ENCODE peak calls at places on chromosomes 5 and 9, in five cellular contexts. K is neuronal stem cell, L is H9, V is H1, G is trophoblast cell. P is an unnamed sample.

GRCh38 chr5:141403387-141403786 is 809 bp downstream of the PCDHGA9 start:
- DNase-seq in K (no peak), L (no peak), V (no peak), G (no peak), P (no peak)

GRCh38 chr5:141883184-141883947 is 5.2 kb upstream of the PCDH1 start:
- DNase-seq in K (peak), L (peak), V (no peak), G (no peak), P (peak)

GRCh38 chr5:20497356-20497755 is 509.4 kb upstream of the CDH18 start:
- DNase-seq in K (no peak), L (no peak), V (no peak), G (no peak), P (no peak)

GRCh38 chr5:17990168-17990567 is 355.9 kb downstream of the TAF11L14 start:
- DNase-seq in K (no peak), L (no peak), V (no peak), G (no peak), P (no peak)

GRCh38 chr5:173954671-173955605 is 34.0 kb upstream of the C5orf47 start:
- DNase-seq in K (no peak), L (no peak), V (no peak), G (peak), P (peak)

GRCh38 chr9:78357165-78357873 is 60.4 kb downstream of the PSAT1 start:
- DNase-seq in K (no peak), L (peak), V (no peak), G (no peak), P (no peak)

GRCh38 chr5:154291917-154292316 is 101.4 kb downstream of the GALNT10 start:
- DNase-seq in K (no peak), L (no peak), V (no peak), G (no peak), P (no peak)

GRCh38 chr9:129109504-129109903 is 1.1 kb downstream of the CRAT start:
- DNase-seq in K (no peak), L (peak), V (no peak), G (peak), P (peak)

GRCh38 chr5:56037531-56038010 is 42.8 kb upstream of the IL6ST start:
- DNase-seq in K (no peak), L (no peak), V (no peak), G (no peak), P (no peak)

GRCh38 chr5:125199968-125200841 is 453.8 kb upstream of the ZNF608 start:
- DNase-seq in K (no peak), L (peak), V (no peak), G (no peak), P (peak)

GRCh38 chr5:179974946-179975712 is 67.4 kb upstream of the TBC1D9B start:
- DNase-seq in K (peak), L (peak), V (peak), G (no peak), P (peak)

GRCh38 chr5:7916171-7916804 is 47.3 kb downstream of the MTRR start:
- DNase-seq in K (no peak), L (no peak), V (no peak), G (no peak), P (no peak)

GRCh38 chr5:90638878-90639277 is 80.3 kb downstream of the ADGRV1 start:
- DNase-seq in K (no peak), L (no peak), V (no peak), G (no peak), P (no peak)

GRCh38 chr5:90640484-90641059 is 82.0 kb downstream of the ADGRV1 start:
- DNase-seq in K (no peak), L (no peak), V (no peak), G (no peak), P (no peak)

GRCh38 chr5:90637731-90638130 is 79.1 kb downstream of the ADGRV1 start:
- DNase-seq in K (no peak), L (no peak), V (no peak), G (no peak), P (no peak)

GRCh38 chr5:90632799-90633198 is 74.2 kb downstream of the ADGRV1 start:
- DNase-seq in K (no peak), L (no peak), V (no peak), G (no peak), P (no peak)

GRCh38 chr5:90636948-90637347 is 78.4 kb downstream of the ADGRV1 start:
- DNase-seq in K (no peak), L (no peak), V (no peak), G (no peak), P (no peak)
- H2BK12ac ChIP-seq in K (no peak), L (no peak), V (no peak), G (no peak), P (no peak)

DNA sequence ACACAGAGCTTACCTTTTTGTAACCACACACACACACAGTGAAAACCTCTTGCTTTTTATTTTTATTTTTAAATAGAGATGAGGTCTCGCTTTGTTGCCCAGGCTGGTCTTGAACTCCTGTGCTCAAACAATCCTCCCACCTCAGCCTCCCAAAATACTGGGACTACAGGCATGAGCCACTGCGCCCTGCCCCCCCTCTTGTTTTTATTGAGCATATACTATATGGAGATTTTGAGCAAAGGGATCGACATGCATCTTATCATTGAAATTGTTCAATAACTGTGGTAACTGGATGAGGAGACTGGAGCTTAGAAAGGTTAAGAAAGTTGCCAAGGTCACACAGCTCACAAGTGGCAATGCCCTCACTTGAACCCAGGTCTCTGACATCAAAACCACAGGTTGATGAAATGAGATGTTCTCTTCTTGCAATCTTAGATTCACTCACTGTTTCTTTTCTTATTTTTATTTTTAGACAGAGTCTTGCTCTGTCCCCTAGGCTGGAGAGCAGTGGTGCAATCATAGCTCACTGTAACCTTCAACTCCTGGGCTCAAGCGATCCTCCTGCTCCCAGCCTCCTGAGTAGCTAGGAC is 26.8 kb upstream of the STXBP1 start:
- DNase-seq in K (no peak), L (no peak), V (no peak), G (no peak), P (peak)
- H2AK5ac ChIP-seq in K (no peak), L (no peak), V (no peak), G (no peak), P (peak)

GRCh38 chr5:95808686-95809413 is 13.7 kb downstream of the GLRX start:
- DNase-seq in K (no peak), L (no peak), V (no peak), G (no peak), P (peak)

GRCh38 chr5:95806687-95807086 is 15.8 kb downstream of the GLRX start:
- DNase-seq in K (no peak), L (no peak), V (no peak), G (no peak), P (no peak)

GRCh38 chr5:95809414-95809960 is 13.0 kb downstream of the GLRX start:
- DNase-seq in K (no peak), L (no peak), V (no peak), G (no peak), P (peak)

GRCh38 chr5:95810305-95811125 is 12.0 kb downstream of the GLRX start:
- DNase-seq in K (no peak), L (no peak), V (no peak), G (no peak), P (peak)

DNA sequence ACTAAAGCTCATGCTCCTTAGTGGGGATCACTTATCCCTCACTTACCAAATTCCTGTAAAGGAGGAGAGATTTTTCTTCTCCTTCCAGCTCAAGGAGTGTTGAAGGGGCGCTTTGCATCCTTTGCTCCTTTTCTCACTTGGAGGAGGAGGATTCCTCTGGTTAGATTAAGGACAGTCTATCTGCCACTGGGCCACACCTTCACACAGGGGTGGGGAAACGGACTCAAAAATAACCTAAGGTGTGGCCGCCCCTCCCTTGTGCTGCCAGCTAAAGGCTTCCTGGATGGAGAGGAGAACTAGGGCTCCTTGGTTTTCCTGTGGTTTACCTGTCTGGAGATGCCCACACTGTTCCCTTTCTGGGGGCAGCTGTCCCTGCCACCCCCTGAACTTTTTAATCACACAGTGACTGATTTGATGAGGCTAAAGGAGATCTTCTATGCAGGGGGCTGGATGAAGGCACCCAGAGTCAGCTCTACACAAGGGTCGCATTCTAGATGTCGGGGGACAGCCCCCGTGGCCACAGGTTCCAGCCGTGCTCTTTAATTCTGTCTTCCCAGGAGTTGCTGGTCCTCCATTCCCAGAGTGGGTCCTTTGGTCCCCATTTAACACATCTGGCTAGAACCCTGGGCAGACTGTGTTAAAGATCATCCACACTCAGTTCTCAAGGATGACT is 14.4 kb downstream of the GLRX start:
- DNase-seq in K (no peak), L (no peak), V (no peak), G (no peak), P (no peak)
- H3K9ac ChIP-seq in K (no peak), L (no peak), V (no peak), G (no peak), P (peak)

GRCh38 chr9:134476256-134476941 is 150.1 kb downstream of the RXRA start:
- DNase-seq in K (no peak), L (no peak), V (no peak), G (no peak), P (no peak)
- H2BK12ac ChIP-seq in K (no peak), L (no peak), V (no peak), G (peak), P (peak)

DNA sequence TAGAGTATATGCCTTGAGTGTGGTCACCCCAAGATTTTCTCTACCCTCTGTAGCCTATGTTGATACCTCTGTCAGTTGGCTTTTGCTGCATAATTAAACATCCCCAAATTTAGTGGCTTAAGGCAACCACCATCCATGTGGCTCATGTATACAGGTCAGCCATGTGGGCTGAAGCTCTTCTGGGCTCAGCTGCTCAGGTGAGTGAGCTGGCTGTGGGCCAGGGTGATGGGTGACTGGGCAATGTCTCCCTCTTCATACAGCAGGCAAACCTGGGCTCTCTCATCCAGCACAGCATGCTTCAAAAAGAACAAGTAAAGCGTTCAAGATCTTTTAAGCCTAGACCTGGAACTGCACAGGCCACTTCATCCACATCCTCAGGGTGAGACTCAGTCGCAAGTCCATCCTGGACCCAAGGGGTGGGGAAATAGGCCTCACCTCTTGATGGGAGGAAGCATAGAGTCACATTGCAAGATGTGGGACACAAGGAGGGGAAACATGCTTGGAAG is 188.2 kb upstream of the TAS2R1 start:
- DNase-seq in K (no peak), L (no peak), V (no peak), G (no peak), P (no peak)
- H2AK5ac ChIP-seq in K (no peak), L (no peak), V (no peak), G (no peak), P (no peak)

GRCh38 chr5:88388476-88389170 is 120.0 kb upstream of the TMEM161B start:
- DNase-seq in K (peak), L (no peak), V (peak), G (no peak), P (no peak)
- H3K9ac ChIP-seq in K (no peak), L (no peak), V (no peak), G (no peak), P (no peak)

GRCh38 chr5:78922879-78923621 is 62.1 kb downstream of the ARSB start:
- DNase-seq in K (no peak), L (no peak), V (no peak), G (no peak), P (no peak)

GRCh38 chr5:78927657-78928282 is 57.3 kb downstream of the ARSB start:
- DNase-seq in K (peak), L (peak), V (peak), G (no peak), P (peak)

GRCh38 chr5:78923622-78923970 is 61.5 kb downstream of the ARSB start:
- DNase-seq in K (no peak), L (no peak), V (no peak), G (no peak), P (no peak)

GRCh38 chr5:78929833-78930232 is 55.3 kb downstream of the ARSB start:
- DNase-seq in K (no peak), L (no peak), V (no peak), G (no peak), P (no peak)

GRCh38 chr5:78925102-78925876 is 59.8 kb downstream of the ARSB start:
- DNase-seq in K (no peak), L (no peak), V (no peak), G (no peak), P (no peak)
- H2BK12ac ChIP-seq in K (no peak), L (no peak), V (no peak), G (no peak), P (no peak)

GRCh38 chr9:95000821-95001220 is 274.3 kb downstream of the AOPEP start:
- DNase-seq in K (no peak), L (no peak), V (no peak), G (no peak), P (no peak)
- H2AK5ac ChIP-seq in K (no peak), L (no peak), V (no peak), G (no peak), P (peak)

P was measured in mesenchymal stem cell.